ENCODE peak calls at places on chromosomes 7 and 10, in five cellular contexts. R, K, O, I and F are unnamed samples.
A peak's percentile ranks its signal among the peaks of the same experiment; 100 is the strongest.

GRCh38 chr7:83832009-83832408 is 183.1 kb upstream of the SEMA3E start:
- DNase-seq in R (no peak), K (no peak), O (peak; percentile 13), I (no peak), F (no peak)

GRCh38 chr7:55021053-55021452 is 2.2 kb downstream of the EGFR start:
- DNase-seq in R (no peak), K (no peak), O (no peak), I (no peak), F (no peak)

GRCh38 chr7:4436936-4437335 is 245.2 kb upstream of the FOXK1 start:
- DNase-seq in R (no peak), K (no peak), O (no peak), I (no peak), F (no peak)

GRCh38 chr7:66043681-66044497 is 31.7 kb upstream of the ASL start:
- DNase-seq in R (peak; percentile 5), K (peak; percentile 38), O (peak; percentile 81), I (no peak), F (peak; percentile 27)

GRCh38 chr10:70425096-70425495 is 16.4 kb downstream of the NODAL start:
- DNase-seq in R (no peak), K (no peak), O (no peak), I (no peak), F (no peak)

GRCh38 chr10:128763588-128763987 is 637.4 kb upstream of the MKI67 start:
- DNase-seq in R (no peak), K (no peak), O (no peak), I (no peak), F (no peak)

GRCh38 chr7:110922906-110923305 is 168.0 kb upstream of the LRRN3 start:
- DNase-seq in R (no peak), K (no peak), O (no peak), I (no peak), F (no peak)

GRCh38 chr7:30148426-30148825 is 13.6 kb downstream of the MTURN start:
- DNase-seq in R (no peak), K (no peak), O (no peak), I (no peak), F (no peak)

GRCh38 chr7:22931011-22931410 is 82.9 kb downstream of the HYCC1 start:
- DNase-seq in R (no peak), K (no peak), O (no peak), I (no peak), F (no peak)

GRCh38 chr7:45482451-45482850 is 91.7 kb upstream of the ADCY1 start:
- DNase-seq in R (no peak), K (no peak), O (no peak), I (no peak), F (no peak)

GRCh38 chr10:114525368-114525949 is 121.2 kb upstream of the AFAP1L2 start:
- DNase-seq in R (no peak), K (no peak), O (peak; percentile 74), I (no peak), F (no peak)

GRCh38 chr7:138889566-138889965 is 91.6 kb upstream of the ATP6V0A4 start:
- DNase-seq in R (no peak), K (peak; percentile 30), O (no peak), I (no peak), F (no peak)